ENCODE peak calls at places on chromosomes 1 and 21, in four cellular contexts. Q is neuronal stem cell, E is adipocyte, P is HCT116. W is an unnamed sample.

GRCh38 chr1:119631433-119632102 is 16.5 kb downstream of the ZNF697 start:
- DNase-seq in Q (no peak), E (peak; percentile 78), P (no peak), W (peak; percentile 85)

GRCh38 chr1:245008761-245009160 is 144.4 kb upstream of the HNRNPU start:
- DNase-seq in Q (no peak), E (no peak), P (no peak), W (peak; percentile 49)

GRCh38 chr1:145872421-145872891 is 13.2 kb downstream of the ANKRD35 start:
- DNase-seq in Q (no peak), E (no peak), P (no peak), W (no peak)

GRCh38 chr1:40750326-40750975 is 33.1 kb upstream of the KCNQ4 start:
- DNase-seq in Q (no peak), E (no peak), P (no peak), W (no peak)

GRCh38 chr1:186102559-186103148 is 272.4 kb downstream of the TPR start:
- DNase-seq in Q (no peak), E (peak; percentile 85), P (no peak), W (peak; percentile 56)

GRCh38 chr1:939511-940107 is 15.9 kb downstream of the SAMD11 start:
- DNase-seq in Q (no peak), E (no peak), P (no peak), W (no peak)

GRCh38 chr1:27455166-27455811 is 34.7 kb downstream of the WASF2 start:
- DNase-seq in Q (no peak), E (no peak), P (no peak), W (no peak)

GRCh38 chr1:162908780-162909179 is 47.8 kb upstream of the CCDC190 start:
- DNase-seq in Q (no peak), E (peak; percentile 61), P (no peak), W (peak; percentile 23)

GRCh38 chr1:30538906-30539855 is 184.2 kb downstream of the MATN1 start:
- DNase-seq in Q (no peak), E (no peak), P (no peak), W (no peak)

GRCh38 chr1:37831809-37832208 is 23.8 kb upstream of the YRDC start:
- DNase-seq in Q (no peak), E (no peak), P (no peak), W (no peak)

GRCh38 chr21:14744368-14744767 is 198.3 kb upstream of the SAMSN1 start:
- DNase-seq in Q (no peak), E (no peak), P (no peak), W (no peak)

GRCh38 chr1:47837866-47838561 is 159.2 kb downstream of the TRABD2B start:
- DNase-seq in Q (no peak), E (no peak), P (no peak), W (no peak)

GRCh38 chr1:172719694-172720138 is 60.8 kb downstream of the FASLG start:
- DNase-seq in Q (peak; percentile 39), E (peak; percentile 78), P (peak; percentile 39), W (no peak)

GRCh38 chr1:235009561-235010306 is 118.9 kb downstream of the TOMM20 start:
- DNase-seq in Q (no peak), E (no peak), P (no peak), W (no peak)

GRCh38 chr1:22461100-22461499 is 9.4 kb downstream of the ZBTB40 start:
- DNase-seq in Q (no peak), E (no peak), P (no peak), W (no peak)

GRCh38 chr1:19220080-19220846 is 10.2 kb upstream of the UBR4 start:
- DNase-seq in Q (no peak), E (no peak), P (no peak), W (no peak)

GRCh38 chr1:66292944-66293343 is 241.0 kb upstream of the SGIP1 start:
- DNase-seq in Q (no peak), E (no peak), P (peak; percentile 64), W (no peak)

GRCh38 chr21:45736705-45737484 is 93.4 kb downstream of the PCBP3 start:
- DNase-seq in Q (no peak), E (no peak), P (no peak), W (no peak)

GRCh38 chr1:25197982-25198681 is 34.2 kb downstream of the SYF2 start:
- DNase-seq in Q (no peak), E (no peak), P (no peak), W (no peak)

GRCh38 chr1:116738673-116739370 is 15.4 kb upstream of the CD2 start:
- DNase-seq in Q (no peak), E (no peak), P (no peak), W (no peak)

GRCh38 chr1:204513117-204513716 is 3.0 kb upstream of the MDM4 start:
- DNase-seq in Q (no peak), E (no peak), P (no peak), W (no peak)

GRCh38 chr1:51768971-51769601 is 109.4 kb downstream of the NRDC start:
- DNase-seq in Q (peak; percentile 14), E (peak; percentile 85), P (peak; percentile 38), W (peak; percentile 6)

GRCh38 chr1:159239551-159240220 is 35.0 kb downstream of the ACKR1 start:
- DNase-seq in Q (no peak), E (no peak), P (no peak), W (no peak)

GRCh38 chr1:9845914-9846313 is 22.1 kb upstream of the CLSTN1 start:
- DNase-seq in Q (no peak), E (no peak), P (no peak), W (no peak)

GRCh38 chr1:4741876-4742423 is 87.5 kb downstream of the AJAP1 start:
- DNase-seq in Q (no peak), E (no peak), P (no peak), W (no peak)

GRCh38 chr21:27954806-27955205 is 987.9 kb upstream of the ADAMTS5 start:
- DNase-seq in Q (no peak), E (peak; percentile 82), P (no peak), W (no peak)

GRCh38 chr1:165598676-165599059 is 32.4 kb upstream of the MGST3 start:
- DNase-seq in Q (no peak), E (no peak), P (no peak), W (no peak)

GRCh38 chr1:209768354-209768774 is 12.5 kb downstream of the TRAF3IP3 start:
- DNase-seq in Q (no peak), E (no peak), P (no peak), W (no peak)

DNA sequence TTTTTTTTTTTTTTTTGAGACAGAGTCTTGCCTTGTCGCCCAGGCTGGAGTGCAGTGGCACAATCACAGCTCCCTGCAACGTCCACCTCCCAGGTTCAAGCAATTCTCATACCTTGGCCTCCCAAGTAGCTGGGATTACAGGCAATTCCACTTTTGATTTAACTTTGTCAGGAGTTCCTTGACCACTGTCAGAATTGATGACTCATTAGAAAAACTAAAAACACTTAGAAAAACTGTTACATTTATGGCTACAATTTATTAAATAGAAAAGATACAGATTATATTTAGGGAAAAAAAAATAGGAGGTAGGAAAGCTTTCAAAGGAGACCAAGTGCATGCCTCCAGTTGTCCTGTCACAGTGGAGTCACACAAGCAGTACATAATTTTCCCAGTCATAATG is 20.0 kb downstream of the ZNF678 start:
- DNase-seq in Q (no peak), E (no peak), P (no peak), W (no peak)
- H3K9me3 ChIP-seq in Q (peaks cover 7% of the 10 kb centered on the region), E (peaks cover 8% of the 10 kb centered on the region), P (no peaks in the 10 kb centered on the region), W (peaks cover 6% of the 10 kb centered on the region)

DNA sequence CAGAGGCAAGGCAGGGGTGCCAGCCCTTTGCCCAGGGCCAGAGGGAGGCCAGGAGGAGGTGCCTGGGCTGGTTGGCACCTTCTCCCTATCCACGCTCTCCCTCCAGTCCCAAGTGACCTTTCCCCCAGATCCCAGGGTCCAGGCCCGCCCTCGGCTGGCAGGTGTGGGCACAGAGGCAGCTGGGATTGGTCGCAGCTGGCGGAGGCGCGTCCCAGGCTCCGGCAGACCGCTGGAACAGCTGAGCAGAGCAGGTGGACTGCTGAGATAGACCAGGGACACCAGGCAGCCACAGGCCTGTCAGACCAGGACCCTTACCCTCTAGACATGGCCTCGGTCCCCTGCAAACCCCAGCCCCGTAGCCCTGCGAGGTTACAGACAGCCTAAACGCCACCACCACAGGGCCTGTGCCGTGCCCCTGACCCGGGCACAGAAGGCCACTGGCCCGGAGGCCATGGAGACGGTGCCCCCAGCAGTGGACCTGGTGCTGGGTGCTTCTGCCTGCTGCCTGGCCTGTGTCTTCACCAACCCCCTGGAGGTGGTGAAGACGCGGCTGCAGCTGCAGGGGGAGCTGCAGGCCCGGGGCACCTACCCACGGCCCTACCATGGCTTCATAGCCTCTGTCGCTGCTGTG is at the start of gene SLC25A34:
- DNase-seq in Q (no peak), E (no peak), P (no peak), W (no peak)
- H3K4me3 ChIP-seq in Q (peak within 1 kb of the TSS; percentile 0), E (no peak within 1 kb of the TSS), P (no peak within 1 kb of the TSS), W (no peak within 1 kb of the TSS)

GRCh38 chr1:206600527-206600926 is 11.7 kb downstream of the EIF2D start:
- DNase-seq in Q (no peak), E (no peak), P (no peak), W (no peak)
- H3K36me3 ChIP-seq in Q (peaks cover 78% of the 10 kb centered on the region), E (peaks cover 76% of the 10 kb centered on the region), P (peaks cover 18% of the 10 kb centered on the region), W (peaks cover 79% of the 10 kb centered on the region)

DNA sequence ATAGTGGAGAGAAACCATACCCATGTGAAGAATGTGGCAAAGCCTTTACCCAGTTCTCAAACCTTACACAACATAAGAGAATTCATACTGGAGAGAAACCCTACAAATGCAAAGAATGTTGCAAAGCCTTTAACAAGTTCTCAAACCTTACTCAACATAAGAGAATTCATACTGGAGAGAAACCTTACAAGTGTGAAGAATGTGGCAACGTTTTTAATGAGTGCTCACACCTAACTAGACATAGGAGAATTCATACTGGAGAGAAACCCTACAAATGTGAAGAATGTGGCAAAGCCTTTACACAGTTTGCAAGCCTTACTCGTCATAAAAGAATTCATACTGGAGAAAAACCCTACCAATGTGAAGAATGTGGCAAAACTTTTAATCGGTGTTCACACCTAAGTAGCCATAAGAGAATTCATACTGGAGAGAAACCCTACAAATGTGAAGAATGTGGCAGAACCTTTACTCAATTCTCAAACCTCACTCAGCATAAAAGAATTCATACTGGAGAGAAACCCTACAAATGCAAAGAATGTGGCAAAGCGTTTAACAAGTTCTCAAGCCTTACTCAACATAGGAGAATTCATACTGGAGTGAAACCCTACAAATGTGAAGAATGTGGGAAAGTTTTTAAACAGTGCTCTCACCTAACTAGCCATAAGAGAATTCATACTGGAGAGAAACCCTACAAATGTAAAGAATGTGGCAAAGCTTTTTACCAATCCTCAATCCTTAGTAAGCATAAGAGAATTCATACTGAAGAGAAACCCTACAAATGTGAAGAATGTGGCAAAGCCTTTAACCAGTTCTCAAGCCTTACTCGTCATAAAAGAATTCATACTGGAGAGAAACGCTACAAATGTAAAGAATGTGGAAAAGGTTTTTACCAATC is 80.0 kb downstream of the JMJD4 start:
- DNase-seq in Q (no peak), E (no peak), P (no peak), W (no peak)
- H3K9me3 ChIP-seq in Q (peaks cover 22% of the 10 kb centered on the region), E (peaks cover 100% of the 10 kb centered on the region), P (peaks cover 77% of the 10 kb centered on the region), W (peaks cover 89% of the 10 kb centered on the region)

DNA sequence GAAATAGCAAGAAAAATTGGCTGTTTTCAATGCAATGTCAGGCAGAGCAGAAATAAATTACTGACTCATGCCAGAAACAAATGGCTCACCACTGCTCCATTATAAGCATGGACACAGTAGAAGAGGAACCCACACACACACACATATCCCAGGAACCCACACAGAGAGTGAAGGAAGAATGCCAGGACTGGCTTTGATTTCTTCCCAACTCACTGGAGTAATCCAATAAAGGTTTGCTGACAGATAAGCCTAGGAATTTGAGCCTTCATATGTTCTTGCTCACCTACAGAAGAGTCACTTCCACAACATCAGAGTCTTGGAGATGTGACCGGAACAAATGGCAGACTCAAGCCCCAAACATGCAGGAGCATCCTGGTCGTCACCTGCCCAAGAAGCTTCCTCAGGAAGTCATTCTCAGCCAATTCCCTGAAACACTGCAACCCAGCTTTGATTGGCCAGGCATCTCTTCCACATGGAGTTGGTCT is 2.2 kb downstream of the SH3BP5L start:
- DNase-seq in Q (no peak), E (peak; percentile 32), P (no peak), W (peak; percentile 69)
- H3K4me3 ChIP-seq in Q (no peak overlapping the region), E (peak overlapping the region; percentile 96), P (no peak overlapping the region), W (peak overlapping the region; percentile 20)

GRCh38 chr1:54603241-54603640 is 20.1 kb downstream of the FAM151A start:
- DNase-seq in Q (no peak), E (no peak), P (no peak), W (no peak)
- H3K36me3 ChIP-seq in Q (no peaks in the 10 kb centered on the region), E (no peaks in the 10 kb centered on the region), P (peaks cover 10% of the 10 kb centered on the region), W (no peaks in the 10 kb centered on the region)

W was measured in MG63.